ENCODE peak calls at places on chromosomes 13 and 19, in seven cellular contexts. K is activated naive CD8-positive, alpha-beta T cell treated with anti-CD3 and anti-CD28 coated beads, Interleukin-2, amount 50 U/mL, for 24 hours; R is activated T-helper 9 cell treated with anti-CD3 and anti-CD28 coated beads, Interleukin-2, amount 50 U/mL, for 16 hours; Z is stimulated activated CD4-positive, alpha-beta T cell treated with anti-CD3 and anti-CD28 coated beads, Interleukin-15, amount 100 ng/mL, for 48 hours; N is heart left ventricle; V is cardiac muscle cell; G is LoVo. F is an unnamed sample.

GRCh38 chr13:106517151-106517847 is 18.2 kb downstream of the EFNB2 start:
- DNase-seq in Z (no peak), R (no peak), N (no peak), G (no peak), K (no peak), V (no peak), F (no peak)

GRCh38 chr19:14116918-14117578 is 514 bp downstream of the PRKACA start:
- DNase-seq in R (no peak), G (no peak), V (no peak), Z (no peak), N (peak; percentile 71), K (peak; percentile 31), F (no peak)

GRCh38 chr19:33438016-33438671 is 64.6 kb downstream of the CEBPG start:
- DNase-seq in N (peak; percentile 69), V (no peak), G (no peak), Z (no peak), R (no peak), K (no peak), F (no peak)

GRCh38 chr19:49336482-49337266 is 1.5 kb downstream of the CD37 start:
- DNase-seq in Z (no peak), R (no peak), N (no peak), V (no peak), G (no peak), K (peak; percentile 1), F (no peak)

GRCh38 chr19:41299755-41300089 is 10.2 kb upstream of the CCDC97 start:
- DNase-seq in V (peak; percentile 90), G (no peak), N (no peak), K (no peak), Z (no peak), R (peak; percentile 33), F (peak; percentile 40)

GRCh38 chr13:46484561-46484960 is 68.4 kb upstream of the LRCH1 start:
- DNase-seq in N (no peak), R (no peak), Z (no peak), V (no peak), G (no peak), K (no peak), F (no peak)

GRCh38 chr13:113804017-113804702 is 45.1 kb downstream of the TMEM255B start:
- DNase-seq in K (no peak), Z (no peak), G (no peak), R (no peak), V (no peak), N (peak; percentile 48), F (no peak)

GRCh38 chr19:7287716-7288115 is 6.5 kb downstream of the INSR start:
- DNase-seq in K (no peak), G (no peak), R (no peak), V (no peak), N (no peak), Z (no peak), F (no peak)

GRCh38 chr19:13195678-13196077 is 45.5 kb downstream of the IER2 start:
- DNase-seq in R (peak; percentile 35), K (peak; percentile 54), G (peak; percentile 27), N (no peak), V (peak; percentile 61), Z (peak; percentile 44), F (no peak)

GRCh38 chr19:17347361-17347760 is 10.0 kb downstream of the GTPBP3 start:
- DNase-seq in R (no peak), Z (no peak), K (no peak), N (no peak), V (no peak), G (no peak), F (no peak)

GRCh38 chr19:12035220-12036172 is at the start of gene ZNF433:
- DNase-seq in K (peak; percentile 86), N (peak; percentile 95), G (peak; percentile 26), R (peak; percentile 32), Z (peak; percentile 62), V (peak; percentile 97), F (peak; percentile 92)

GRCh38 chr13:28751210-28751935 is 32.6 kb upstream of the SLC46A3 start:
- DNase-seq in N (no peak), R (no peak), K (no peak), V (no peak), G (no peak), Z (no peak), F (no peak)

GRCh38 chr19:32363175-32363574 is 17.8 kb downstream of the ZNF507 start:
- DNase-seq in R (no peak), K (no peak), V (no peak), Z (no peak), N (no peak), G (no peak), F (no peak)

GRCh38 chr19:6273701-6274601 is 5.8 kb downstream of the MLLT1 start:
- DNase-seq in K (no peak), V (no peak), R (no peak), G (no peak), Z (no peak), N (peak; percentile 88), F (no peak)

GRCh38 chr13:50360637-50361036 is 345.4 kb downstream of the KCNRG start:
- DNase-seq in G (no peak), R (no peak), N (no peak), Z (no peak), V (no peak), K (no peak), F (no peak)

GRCh38 chr13:112958127-112958989 is 10.7 kb upstream of the MCF2L start:
- DNase-seq in G (no peak), V (no peak), R (no peak), K (no peak), Z (no peak), N (peak; percentile 64), F (no peak)

GRCh38 chr13:97028441-97029299 is 34.4 kb upstream of the OXGR1 start:
- DNase-seq in K (peak; percentile 52), R (peak; percentile 8), G (peak; percentile 50), N (no peak), Z (peak; percentile 30), V (peak; percentile 50), F (peak; percentile 61)

GRCh38 chr13:75341025-75341424 is 140.9 kb downstream of the TBC1D4 start:
- DNase-seq in Z (no peak), R (no peak), V (no peak), K (no peak), G (no peak), N (no peak), F (no peak)

GRCh38 chr19:4448147-4448985 is 9.2 kb downstream of the UBXN6 start:
- DNase-seq in K (no peak), N (no peak), R (no peak), V (no peak), G (no peak), Z (no peak), F (no peak)

GRCh38 chr19:53808710-53809125 is 15.4 kb downstream of the NLRP12 start:
- DNase-seq in K (no peak), Z (no peak), V (peak; percentile 55), N (no peak), R (no peak), G (peak; percentile 22), F (no peak)

GRCh38 chr19:46610851-46611770 is 10.0 kb downstream of the CALM3 start:
- DNase-seq in K (no peak), N (peak; percentile 30), V (no peak), G (no peak), Z (no peak), R (no peak), F (no peak)

GRCh38 chr13:50357586-50358118 is 342.4 kb downstream of the KCNRG start:
- DNase-seq in R (no peak), V (no peak), G (no peak), K (no peak), N (no peak), Z (no peak), F (peak; percentile 38)

GRCh38 chr19:30255783-30256509 is 116.2 kb upstream of the ZNF536 start:
- DNase-seq in R (no peak), Z (no peak), G (no peak), K (no peak), V (peak; percentile 19), N (no peak), F (no peak)

GRCh38 chr19:15551183-15552004 is 43.1 kb downstream of the CYP4F22 start:
- DNase-seq in N (no peak), Z (peak; percentile 53), K (peak; percentile 76), V (no peak), G (peak; percentile 26), R (peak; percentile 59), F (peak; percentile 22)

GRCh38 chr13:30872685-30873443 is 33.2 kb upstream of the MEDAG start:
- DNase-seq in V (no peak), G (no peak), R (no peak), N (no peak), Z (no peak), K (no peak), F (no peak)

GRCh38 chr13:43804461-43805070 is 17.8 kb upstream of the ENOX1 start:
- DNase-seq in Z (no peak), V (peak; percentile 76), R (no peak), G (peak; percentile 56), N (no peak), K (peak; percentile 4), F (peak; percentile 65)

GRCh38 chr19:29492761-29493160 is 33.0 kb upstream of the VSTM2B start:
- DNase-seq in N (no peak), V (no peak), G (no peak), K (no peak), Z (no peak), R (no peak), F (no peak)

GRCh38 chr19:33705090-33705847 is 83.5 kb downstream of the CHST8 start:
- DNase-seq in N (peak; percentile 30), G (no peak), K (no peak), Z (no peak), V (no peak), R (no peak), F (no peak)

GRCh38 chr19:56942749-56943148 is 102.2 kb upstream of the PEG3 start:
- DNase-seq in V (peak; percentile 1), K (no peak), Z (no peak), R (no peak), N (peak; percentile 79), G (no peak), F (peak; percentile 32)

GRCh38 chr19:3671680-3672574 is 28.3 kb downstream of the PIP5K1C start:
- DNase-seq in Z (peak; percentile 33), N (no peak), K (peak; percentile 63), R (no peak), V (no peak), G (no peak), F (peak; percentile 66)

GRCh38 chr13:33611016-33611805 is 206.7 kb upstream of the RFC3 start:
- DNase-seq in V (no peak), G (no peak), R (no peak), K (no peak), N (peak; percentile 72), Z (no peak), F (no peak)